ENCODE peak calls at places on chromosome 1, in six cellular contexts. X is left ventricle myocardium inferior, V is ovary, F is substantia nigra, H is uterus, T is suprapubic skin. N is an unnamed sample.

GRCh38 chr1:19033926-19034680 is 77.6 kb upstream of the IFFO2 start:
- DNase-seq in X (no peak), V (no peak), F (no peak), H (peak), T (peak), N (no peak)

GRCh38 chr1:178723541-178723940 is 1.5 kb upstream of the RALGPS2 start:
- DNase-seq in X (no peak), V (no peak), F (no peak), H (no peak), T (no peak), N (no peak)

GRCh38 chr1:9538669-9539164 is 548 bp upstream of the SLC25A33 start:
- DNase-seq in X (peak), V (peak), F (no peak), H (peak), T (no peak), N (no peak)

GRCh38 chr1:176341656-176342055 is 121.3 kb upstream of the PAPPA2 start:
- DNase-seq in X (no peak), V (no peak), F (no peak), H (no peak), T (no peak), N (no peak)

GRCh38 chr1:203057831-203058673 is 27.8 kb downstream of the MYOG start:
- DNase-seq in X (no peak), V (no peak), F (no peak), H (no peak), T (no peak), N (no peak)

GRCh38 chr1:178940022-178940765 is 69.3 kb upstream of the ANGPTL1 start:
- DNase-seq in X (no peak), V (no peak), F (no peak), H (peak), T (no peak), N (no peak)

GRCh38 chr1:42657981-42658879 is at the start of gene PPIH:
- DNase-seq in X (peak), V (peak), F (peak), H (peak), T (peak), N (peak)

GRCh38 chr1:108645479-108646184 is 15.3 kb downstream of the HENMT1 start:
- DNase-seq in X (no peak), V (no peak), F (no peak), H (no peak), T (no peak), N (no peak)

GRCh38 chr1:114208106-114208505 is 54.4 kb upstream of the SYT6 start:
- DNase-seq in X (no peak), V (no peak), F (no peak), H (no peak), T (no peak), N (no peak)

GRCh38 chr1:149883598-149884247 is 15.6 kb upstream of the BOLA1 start:
- DNase-seq in X (no peak), V (no peak), F (no peak), H (no peak), T (no peak), N (no peak)
- H3K27ac ChIP-seq in X (no peak), V (no peak), F (no peak), H (no peak), T (no peak), N (no peak)

GRCh38 chr1:239545466-239545865 is 159.1 kb downstream of the CHRM3 start:
- DNase-seq in X (no peak), V (no peak), F (no peak), H (no peak), T (no peak), N (no peak)

GRCh38 chr1:239547987-239548386 is 161.6 kb downstream of the CHRM3 start:
- DNase-seq in X (no peak), V (no peak), F (no peak), H (no peak), T (no peak), N (no peak)

GRCh38 chr1:239555350-239555749 is 169.0 kb downstream of the CHRM3 start:
- DNase-seq in X (no peak), V (no peak), F (no peak), H (no peak), T (no peak), N (no peak)

DNA sequence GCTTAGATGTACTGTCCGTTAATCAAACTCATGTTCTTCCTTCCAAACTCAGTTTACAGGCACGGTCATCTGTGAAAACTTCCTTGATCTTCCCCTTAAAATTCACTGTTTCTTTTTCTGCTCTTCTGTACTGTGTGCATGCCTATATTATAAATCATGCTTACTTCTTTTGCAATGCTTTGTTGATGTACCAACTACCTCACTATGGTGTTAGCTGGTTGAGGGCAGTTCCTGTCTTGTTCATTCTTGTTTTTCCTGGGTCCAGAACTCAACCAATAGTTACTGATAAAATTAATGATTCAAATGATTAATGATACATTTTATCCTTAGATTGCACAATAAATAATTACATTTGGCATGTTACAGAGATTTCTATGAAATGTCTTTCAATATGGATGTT is 163.8 kb downstream of the CHRM3 start:
- DNase-seq in X (no peak), V (no peak), F (no peak), H (no peak), T (no peak), N (no peak)
- H3K27ac ChIP-seq in X (no peak), V (no peak), F (no peak), H (no peak), T (no peak), N (no peak)

DNA sequence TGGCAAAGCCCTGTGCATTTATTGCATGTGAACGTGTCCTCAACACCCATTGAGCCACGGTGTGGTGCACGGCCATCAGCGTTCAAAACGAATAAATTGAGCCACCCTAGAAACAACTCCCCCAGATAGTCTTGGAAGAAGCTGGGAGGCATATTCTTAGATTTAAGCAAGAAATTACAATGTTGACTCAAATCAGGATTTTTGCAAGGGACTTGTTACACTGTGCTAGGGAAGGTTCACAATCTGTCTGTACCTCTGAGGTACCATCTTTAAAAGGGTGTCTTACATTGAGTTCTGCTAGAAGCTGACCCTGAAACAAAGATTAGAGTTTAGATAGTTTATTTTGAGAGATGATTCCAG is 16.2 kb downstream of the CD247 start:
- DNase-seq in X (no peak), V (no peak), F (no peak), H (no peak), T (no peak), N (no peak)
- H3K27ac ChIP-seq in X (no peak), V (no peak), F (no peak), H (no peak), T (no peak), N (peak)

DNA sequence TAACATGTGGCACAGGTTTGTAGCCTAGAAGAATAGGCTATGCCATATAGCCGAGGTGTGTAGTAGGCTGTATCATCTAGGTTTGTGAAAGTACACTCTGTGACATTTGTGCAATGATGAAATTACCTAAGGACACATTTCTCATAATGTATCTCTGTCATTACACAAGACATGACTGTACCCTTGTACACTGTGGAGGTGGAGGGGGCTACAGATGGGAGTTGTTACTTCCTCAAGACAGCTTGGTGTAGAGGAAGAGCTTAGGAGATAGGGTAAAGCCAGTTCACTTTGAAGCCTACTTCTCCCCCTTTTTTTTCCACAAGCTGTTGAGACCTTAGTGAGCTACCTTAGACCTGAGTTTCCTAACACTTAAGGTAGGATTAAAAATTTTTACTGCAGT is 59.6 kb upstream of the RAVER2 start:
- DNase-seq in X (no peak), V (no peak), F (no peak), H (no peak), T (no peak), N (no peak)
- H3K27ac ChIP-seq in X (no peak), V (no peak), F (no peak), H (no peak), T (no peak), N (peak)

GRCh38 chr1:235270625-235271024 is 57.4 kb downstream of the ARID4B start:
- DNase-seq in X (no peak), V (no peak), F (no peak), H (no peak), T (no peak), N (no peak)
- H3K27ac ChIP-seq in X (no peak), V (no peak), F (peak), H (no peak), T (no peak), N (no peak)

DNA sequence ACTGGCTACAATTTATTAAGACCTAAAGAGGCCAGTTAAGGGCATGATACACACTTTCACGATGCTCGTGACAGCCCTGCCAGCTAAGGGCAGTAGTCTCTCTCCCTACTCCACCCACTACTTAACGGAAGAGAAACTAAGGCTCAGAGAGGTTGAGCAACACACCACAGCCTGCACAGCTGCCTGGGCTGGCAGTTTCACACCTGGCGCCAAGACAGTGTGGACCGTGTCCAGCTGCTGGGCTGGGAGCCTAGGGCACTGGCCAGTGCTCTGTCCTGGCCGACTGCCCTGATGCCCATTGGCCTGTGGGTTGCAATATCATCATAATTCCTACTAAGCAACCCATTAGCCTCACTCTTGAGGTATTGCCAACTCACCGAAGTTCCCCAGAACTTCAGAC is 27.6 kb downstream of the TENT5C start:
- DNase-seq in X (no peak), V (no peak), F (no peak), H (no peak), T (peak), N (no peak)
- H3K27ac ChIP-seq in X (no peak), V (no peak), F (no peak), H (no peak), T (no peak), N (no peak)

N was measured in caudate nucleus.